ENCODE peak calls at places on chromosomes 3 and 15, in eight cellular contexts. One of them, this sample, is unnamed.
A peak's percentile ranks its signal among the peaks of the same experiment; 100 is the strongest.

GRCh38 chr3:122728186-122728585 is 47.5 kb downstream of the PARP14 start:
- DNase-seq in stimulated activated CD8-positive, alpha-beta memory T cell treated with anti-CD3 and anti-CD28 coated beads, Interleukin-2, amount 100 ng/mL, for 1 hour: no peak
- DNase-seq in neural progenitor cell: no peak
- DNase-seq in RWPE1: no peak
- DNase-seq in T-cell: no peak
- DNase-seq in MV-4-11: no peak
- DNase-seq in AG08396: no peak
- DNase-seq in ovary: no peak
- DNase-seq in this sample: no peak

GRCh38 chr15:31032959-31033358 is 41.5 kb upstream of the MTMR10 start:
- DNase-seq in stimulated activated CD8-positive, alpha-beta memory T cell treated with anti-CD3 and anti-CD28 coated beads, Interleukin-2, amount 100 ng/mL, for 1 hour: no peak
- DNase-seq in neural progenitor cell: no peak
- DNase-seq in RWPE1: no peak
- DNase-seq in T-cell: no peak
- DNase-seq in MV-4-11: no peak
- DNase-seq in AG08396: no peak
- DNase-seq in ovary: no peak
- DNase-seq in this sample: no peak

GRCh38 chr3:160540546-160540945 is 24.8 kb downstream of the KPNA4 start:
- DNase-seq in stimulated activated CD8-positive, alpha-beta memory T cell treated with anti-CD3 and anti-CD28 coated beads, Interleukin-2, amount 100 ng/mL, for 1 hour: no peak
- DNase-seq in neural progenitor cell: no peak
- DNase-seq in RWPE1: no peak
- DNase-seq in T-cell: no peak
- DNase-seq in MV-4-11: no peak
- DNase-seq in AG08396: no peak
- DNase-seq in ovary: no peak
- DNase-seq in this sample: no peak

GRCh38 chr3:182989566-182989965 is 9.2 kb upstream of the DCUN1D1 start:
- DNase-seq in stimulated activated CD8-positive, alpha-beta memory T cell treated with anti-CD3 and anti-CD28 coated beads, Interleukin-2, amount 100 ng/mL, for 1 hour: no peak
- DNase-seq in neural progenitor cell: no peak
- DNase-seq in RWPE1: peak; percentile 22
- DNase-seq in T-cell: no peak
- DNase-seq in MV-4-11: no peak
- DNase-seq in AG08396: no peak
- DNase-seq in ovary: no peak
- DNase-seq in this sample: no peak

GRCh38 chr3:98733055-98733777 is 29.9 kb upstream of the ST3GAL6 start:
- DNase-seq in stimulated activated CD8-positive, alpha-beta memory T cell treated with anti-CD3 and anti-CD28 coated beads, Interleukin-2, amount 100 ng/mL, for 1 hour: no peak
- DNase-seq in neural progenitor cell: peak; percentile 67
- DNase-seq in RWPE1: peak; percentile 16
- DNase-seq in T-cell: peak; percentile 15
- DNase-seq in MV-4-11: no peak
- DNase-seq in AG08396: peak; percentile 39
- DNase-seq in ovary: peak; percentile 13
- DNase-seq in this sample: peak; percentile 58

GRCh38 chr3:188956839-188957489 is 214.8 kb upstream of the TPRG1 start:
- DNase-seq in stimulated activated CD8-positive, alpha-beta memory T cell treated with anti-CD3 and anti-CD28 coated beads, Interleukin-2, amount 100 ng/mL, for 1 hour: no peak
- DNase-seq in neural progenitor cell: peak; percentile 81
- DNase-seq in RWPE1: peak; percentile 47
- DNase-seq in T-cell: peak; percentile 15
- DNase-seq in MV-4-11: peak; percentile 69
- DNase-seq in AG08396: peak; percentile 30
- DNase-seq in ovary: no peak
- DNase-seq in this sample: peak; percentile 70

GRCh38 chr3:123656691-123657090 is 71.8 kb upstream of the HACD2 start:
- DNase-seq in stimulated activated CD8-positive, alpha-beta memory T cell treated with anti-CD3 and anti-CD28 coated beads, Interleukin-2, amount 100 ng/mL, for 1 hour: no peak
- DNase-seq in neural progenitor cell: peak; percentile 7
- DNase-seq in RWPE1: no peak
- DNase-seq in T-cell: no peak
- DNase-seq in MV-4-11: no peak
- DNase-seq in AG08396: no peak
- DNase-seq in ovary: no peak
- DNase-seq in this sample: peak; percentile 43

GRCh38 chr3:128167973-128168674 is 14.8 kb downstream of the EEFSEC start:
- DNase-seq in stimulated activated CD8-positive, alpha-beta memory T cell treated with anti-CD3 and anti-CD28 coated beads, Interleukin-2, amount 100 ng/mL, for 1 hour: no peak
- DNase-seq in neural progenitor cell: peak; percentile 42
- DNase-seq in RWPE1: no peak
- DNase-seq in T-cell: no peak
- DNase-seq in MV-4-11: peak; percentile 74
- DNase-seq in AG08396: no peak
- DNase-seq in ovary: no peak
- DNase-seq in this sample: no peak

GRCh38 chr3:102715030-102715697 is 280.3 kb downstream of the ZPLD1 start:
- DNase-seq in stimulated activated CD8-positive, alpha-beta memory T cell treated with anti-CD3 and anti-CD28 coated beads, Interleukin-2, amount 100 ng/mL, for 1 hour: no peak
- DNase-seq in neural progenitor cell: no peak
- DNase-seq in RWPE1: peak; percentile 74
- DNase-seq in T-cell: no peak
- DNase-seq in MV-4-11: peak; percentile 73
- DNase-seq in AG08396: no peak
- DNase-seq in ovary: no peak
- DNase-seq in this sample: no peak

GRCh38 chr3:99394831-99395733 is 243.3 kb upstream of the COL8A1 start:
- DNase-seq in stimulated activated CD8-positive, alpha-beta memory T cell treated with anti-CD3 and anti-CD28 coated beads, Interleukin-2, amount 100 ng/mL, for 1 hour: no peak
- DNase-seq in neural progenitor cell: no peak
- DNase-seq in RWPE1: peak; percentile 72
- DNase-seq in T-cell: no peak
- DNase-seq in MV-4-11: peak; percentile 36
- DNase-seq in AG08396: peak; percentile 31
- DNase-seq in ovary: no peak
- DNase-seq in this sample: no peak

GRCh38 chr3:27138562-27138961 is 230.6 kb downstream of the NEK10 start:
- DNase-seq in stimulated activated CD8-positive, alpha-beta memory T cell treated with anti-CD3 and anti-CD28 coated beads, Interleukin-2, amount 100 ng/mL, for 1 hour: no peak
- DNase-seq in neural progenitor cell: no peak
- DNase-seq in RWPE1: no peak
- DNase-seq in T-cell: no peak
- DNase-seq in MV-4-11: no peak
- DNase-seq in AG08396: no peak
- DNase-seq in ovary: no peak
- DNase-seq in this sample: no peak

GRCh38 chr3:77943598-77943997 is 903.7 kb downstream of the ROBO2 start:
- DNase-seq in stimulated activated CD8-positive, alpha-beta memory T cell treated with anti-CD3 and anti-CD28 coated beads, Interleukin-2, amount 100 ng/mL, for 1 hour: no peak
- DNase-seq in neural progenitor cell: no peak
- DNase-seq in RWPE1: no peak
- DNase-seq in T-cell: no peak
- DNase-seq in MV-4-11: no peak
- DNase-seq in AG08396: no peak
- DNase-seq in ovary: no peak
- DNase-seq in this sample: no peak

GRCh38 chr15:37015025-37015424 is 85.3 kb downstream of the MEIS2 start:
- DNase-seq in stimulated activated CD8-positive, alpha-beta memory T cell treated with anti-CD3 and anti-CD28 coated beads, Interleukin-2, amount 100 ng/mL, for 1 hour: no peak
- DNase-seq in neural progenitor cell: no peak
- DNase-seq in RWPE1: peak; percentile 63
- DNase-seq in T-cell: no peak
- DNase-seq in MV-4-11: no peak
- DNase-seq in AG08396: no peak
- DNase-seq in ovary: no peak
- DNase-seq in this sample: no peak

GRCh38 chr3:166488977-166489672 is 651.9 kb upstream of the BCHE start:
- DNase-seq in stimulated activated CD8-positive, alpha-beta memory T cell treated with anti-CD3 and anti-CD28 coated beads, Interleukin-2, amount 100 ng/mL, for 1 hour: no peak
- DNase-seq in neural progenitor cell: no peak
- DNase-seq in RWPE1: no peak
- DNase-seq in T-cell: no peak
- DNase-seq in MV-4-11: no peak
- DNase-seq in AG08396: no peak
- DNase-seq in ovary: no peak
- DNase-seq in this sample: no peak

GRCh38 chr3:153980252-153980590 is 141.0 kb upstream of the ARHGEF26 start:
- DNase-seq in stimulated activated CD8-positive, alpha-beta memory T cell treated with anti-CD3 and anti-CD28 coated beads, Interleukin-2, amount 100 ng/mL, for 1 hour: no peak
- DNase-seq in neural progenitor cell: no peak
- DNase-seq in RWPE1: no peak
- DNase-seq in T-cell: no peak
- DNase-seq in MV-4-11: no peak
- DNase-seq in AG08396: no peak
- DNase-seq in ovary: no peak
- DNase-seq in this sample: no peak

GRCh38 chr3:189512039-189512438 is 119.2 kb upstream of the TP63 start:
- DNase-seq in stimulated activated CD8-positive, alpha-beta memory T cell treated with anti-CD3 and anti-CD28 coated beads, Interleukin-2, amount 100 ng/mL, for 1 hour: no peak
- DNase-seq in neural progenitor cell: no peak
- DNase-seq in RWPE1: no peak
- DNase-seq in T-cell: no peak
- DNase-seq in MV-4-11: peak; percentile 66
- DNase-seq in AG08396: no peak
- DNase-seq in ovary: no peak
- DNase-seq in this sample: peak; percentile 7

GRCh38 chr15:43791993-43792760 is at the start of gene SERF2:
- DNase-seq in stimulated activated CD8-positive, alpha-beta memory T cell treated with anti-CD3 and anti-CD28 coated beads, Interleukin-2, amount 100 ng/mL, for 1 hour: peak; percentile 99
- DNase-seq in neural progenitor cell: peak; percentile 99
- DNase-seq in RWPE1: peak; percentile 100
- DNase-seq in T-cell: peak; percentile 100
- DNase-seq in MV-4-11: peak; percentile 99
- DNase-seq in AG08396: peak; percentile 98
- DNase-seq in ovary: peak; percentile 100
- DNase-seq in this sample: peak; percentile 100

GRCh38 chr3:14411988-14412387 is 9.6 kb downstream of the SLC6A6 start:
- DNase-seq in stimulated activated CD8-positive, alpha-beta memory T cell treated with anti-CD3 and anti-CD28 coated beads, Interleukin-2, amount 100 ng/mL, for 1 hour: no peak
- DNase-seq in neural progenitor cell: peak; percentile 47
- DNase-seq in RWPE1: no peak
- DNase-seq in T-cell: no peak
- DNase-seq in MV-4-11: no peak
- DNase-seq in AG08396: no peak
- DNase-seq in ovary: no peak
- DNase-seq in this sample: no peak

GRCh38 chr15:66780172-66780972 is 78.3 kb downstream of the SMAD6 start:
- DNase-seq in stimulated activated CD8-positive, alpha-beta memory T cell treated with anti-CD3 and anti-CD28 coated beads, Interleukin-2, amount 100 ng/mL, for 1 hour: no peak
- DNase-seq in neural progenitor cell: no peak
- DNase-seq in RWPE1: peak; percentile 80
- DNase-seq in T-cell: no peak
- DNase-seq in MV-4-11: no peak
- DNase-seq in AG08396: peak; percentile 94
- DNase-seq in ovary: no peak
- DNase-seq in this sample: no peak

GRCh38 chr3:113912551-113913246 is 35.1 kb upstream of the ZDHHC23 start:
- DNase-seq in stimulated activated CD8-positive, alpha-beta memory T cell treated with anti-CD3 and anti-CD28 coated beads, Interleukin-2, amount 100 ng/mL, for 1 hour: no peak
- DNase-seq in neural progenitor cell: peak; percentile 73
- DNase-seq in RWPE1: peak; percentile 74
- DNase-seq in T-cell: peak; percentile 12
- DNase-seq in MV-4-11: peak; percentile 33
- DNase-seq in AG08396: peak; percentile 30
- DNase-seq in ovary: no peak
- DNase-seq in this sample: peak; percentile 63

GRCh38 chr15:74907277-74907870 is 723 bp upstream of the FAM219B start:
- DNase-seq in stimulated activated CD8-positive, alpha-beta memory T cell treated with anti-CD3 and anti-CD28 coated beads, Interleukin-2, amount 100 ng/mL, for 1 hour: no peak
- DNase-seq in neural progenitor cell: no peak
- DNase-seq in RWPE1: no peak
- DNase-seq in T-cell: no peak
- DNase-seq in MV-4-11: no peak
- DNase-seq in AG08396: no peak
- DNase-seq in ovary: no peak
- DNase-seq in this sample: no peak

GRCh38 chr3:142857056-142857455 is 31.8 kb downstream of the PCOLCE2 start:
- DNase-seq in stimulated activated CD8-positive, alpha-beta memory T cell treated with anti-CD3 and anti-CD28 coated beads, Interleukin-2, amount 100 ng/mL, for 1 hour: no peak
- DNase-seq in neural progenitor cell: peak; percentile 51
- DNase-seq in RWPE1: no peak
- DNase-seq in T-cell: no peak
- DNase-seq in MV-4-11: no peak
- DNase-seq in AG08396: peak; percentile 15
- DNase-seq in ovary: no peak
- DNase-seq in this sample: peak; percentile 8

GRCh38 chr3:158103131-158103955 is 2.9 kb downstream of the SHOX2 start:
- DNase-seq in stimulated activated CD8-positive, alpha-beta memory T cell treated with anti-CD3 and anti-CD28 coated beads, Interleukin-2, amount 100 ng/mL, for 1 hour: no peak
- DNase-seq in neural progenitor cell: peak; percentile 66
- DNase-seq in RWPE1: no peak
- DNase-seq in T-cell: no peak
- DNase-seq in MV-4-11: peak; percentile 32
- DNase-seq in AG08396: no peak
- DNase-seq in ovary: no peak
- DNase-seq in this sample: peak; percentile 51

GRCh38 chr3:136862611-136862951 is 573 bp downstream of the NCK1 start:
- DNase-seq in stimulated activated CD8-positive, alpha-beta memory T cell treated with anti-CD3 and anti-CD28 coated beads, Interleukin-2, amount 100 ng/mL, for 1 hour: no peak
- DNase-seq in neural progenitor cell: no peak
- DNase-seq in RWPE1: peak; percentile 59
- DNase-seq in T-cell: peak; percentile 32
- DNase-seq in MV-4-11: peak; percentile 32
- DNase-seq in AG08396: peak; percentile 60
- DNase-seq in ovary: peak; percentile 63
- DNase-seq in this sample: peak; percentile 78

GRCh38 chr3:48507256-48508061 is 3.5 kb upstream of the SHISA5 start:
- DNase-seq in stimulated activated CD8-positive, alpha-beta memory T cell treated with anti-CD3 and anti-CD28 coated beads, Interleukin-2, amount 100 ng/mL, for 1 hour: peak; percentile 54
- DNase-seq in neural progenitor cell: peak; percentile 85
- DNase-seq in RWPE1: peak; percentile 86
- DNase-seq in T-cell: peak; percentile 80
- DNase-seq in MV-4-11: peak; percentile 71
- DNase-seq in AG08396: peak; percentile 60
- DNase-seq in ovary: no peak
- DNase-seq in this sample: peak; percentile 77

GRCh38 chr3:148681080-148681479 is 16.6 kb upstream of the AGTR1 start:
- DNase-seq in stimulated activated CD8-positive, alpha-beta memory T cell treated with anti-CD3 and anti-CD28 coated beads, Interleukin-2, amount 100 ng/mL, for 1 hour: no peak
- DNase-seq in neural progenitor cell: no peak
- DNase-seq in RWPE1: peak; percentile 20
- DNase-seq in T-cell: no peak
- DNase-seq in MV-4-11: no peak
- DNase-seq in AG08396: no peak
- DNase-seq in ovary: no peak
- DNase-seq in this sample: no peak

GRCh38 chr3:187976361-187976900 is 177.5 kb upstream of the LPP start:
- DNase-seq in stimulated activated CD8-positive, alpha-beta memory T cell treated with anti-CD3 and anti-CD28 coated beads, Interleukin-2, amount 100 ng/mL, for 1 hour: no peak
- DNase-seq in neural progenitor cell: no peak
- DNase-seq in RWPE1: no peak
- DNase-seq in T-cell: no peak
- DNase-seq in MV-4-11: no peak
- DNase-seq in AG08396: no peak
- DNase-seq in ovary: no peak
- DNase-seq in this sample: no peak

GRCh38 chr3:13015286-13016082 is 57.7 kb downstream of the IQSEC1 start:
- DNase-seq in stimulated activated CD8-positive, alpha-beta memory T cell treated with anti-CD3 and anti-CD28 coated beads, Interleukin-2, amount 100 ng/mL, for 1 hour: no peak
- DNase-seq in neural progenitor cell: no peak
- DNase-seq in RWPE1: no peak
- DNase-seq in T-cell: peak; percentile 77
- DNase-seq in MV-4-11: peak; percentile 37
- DNase-seq in AG08396: no peak
- DNase-seq in ovary: no peak
- DNase-seq in this sample: peak; percentile 31

GRCh38 chr3:47910233-47910632 is 106.0 kb downstream of the MAP4 start:
- DNase-seq in stimulated activated CD8-positive, alpha-beta memory T cell treated with anti-CD3 and anti-CD28 coated beads, Interleukin-2, amount 100 ng/mL, for 1 hour: no peak
- DNase-seq in neural progenitor cell: no peak
- DNase-seq in RWPE1: no peak
- DNase-seq in T-cell: no peak
- DNase-seq in MV-4-11: no peak
- DNase-seq in AG08396: no peak
- DNase-seq in ovary: no peak
- DNase-seq in this sample: no peak

GRCh38 chr15:90883526-90883931 is 775 bp upstream of the FES start:
- DNase-seq in stimulated activated CD8-positive, alpha-beta memory T cell treated with anti-CD3 and anti-CD28 coated beads, Interleukin-2, amount 100 ng/mL, for 1 hour: no peak
- DNase-seq in neural progenitor cell: no peak
- DNase-seq in RWPE1: no peak
- DNase-seq in T-cell: no peak
- DNase-seq in MV-4-11: no peak
- DNase-seq in AG08396: no peak
- DNase-seq in ovary: no peak
- DNase-seq in this sample: no peak

GRCh38 chr15:74275957-74276356 is 39.8 kb downstream of the CCDC33 start:
- DNase-seq in stimulated activated CD8-positive, alpha-beta memory T cell treated with anti-CD3 and anti-CD28 coated beads, Interleukin-2, amount 100 ng/mL, for 1 hour: no peak
- DNase-seq in neural progenitor cell: peak; percentile 32
- DNase-seq in RWPE1: no peak
- DNase-seq in T-cell: no peak
- DNase-seq in MV-4-11: peak; percentile 15
- DNase-seq in AG08396: no peak
- DNase-seq in ovary: no peak
- DNase-seq in this sample: peak; percentile 7

GRCh38 chr3:178202199-178202598 is 334.0 kb upstream of the KCNMB2 start:
- DNase-seq in stimulated activated CD8-positive, alpha-beta memory T cell treated with anti-CD3 and anti-CD28 coated beads, Interleukin-2, amount 100 ng/mL, for 1 hour: no peak
- DNase-seq in neural progenitor cell: no peak
- DNase-seq in RWPE1: no peak
- DNase-seq in T-cell: no peak
- DNase-seq in MV-4-11: no peak
- DNase-seq in AG08396: no peak
- DNase-seq in ovary: no peak
- DNase-seq in this sample: peak; percentile 35

GRCh38 chr15:99467861-99468460 is 97.8 kb upstream of the MEF2A start:
- DNase-seq in stimulated activated CD8-positive, alpha-beta memory T cell treated with anti-CD3 and anti-CD28 coated beads, Interleukin-2, amount 100 ng/mL, for 1 hour: no peak
- DNase-seq in neural progenitor cell: no peak
- DNase-seq in RWPE1: no peak
- DNase-seq in T-cell: no peak
- DNase-seq in MV-4-11: no peak
- DNase-seq in AG08396: no peak
- DNase-seq in ovary: no peak
- DNase-seq in this sample: no peak

GRCh38 chr15:98547741-98548166 is 100.6 kb upstream of the IGF1R start:
- DNase-seq in stimulated activated CD8-positive, alpha-beta memory T cell treated with anti-CD3 and anti-CD28 coated beads, Interleukin-2, amount 100 ng/mL, for 1 hour: no peak
- DNase-seq in neural progenitor cell: peak; percentile 44
- DNase-seq in RWPE1: no peak
- DNase-seq in T-cell: peak; percentile 5
- DNase-seq in MV-4-11: no peak
- DNase-seq in AG08396: peak; percentile 48
- DNase-seq in ovary: peak; percentile 32
- DNase-seq in this sample: no peak

This sample was measured in KBM-7.